ENCODE peak calls at places on chromosomes 5 and 9, in ten cellular contexts. One of them, this sample, is unnamed.

GRCh38 chr5:4156889-4157288 is 561.3 kb downstream of the IRX1 start:
- ATAC-seq in upper lobe of left lung: no peak
- ATAC-seq in HepG2: no peak
- ATAC-seq in HCT116: no peak
- ATAC-seq in A549: no peak
- ATAC-seq in K562: no peak
- ATAC-seq in GM12878: no peak
- ATAC-seq in heart left ventricle: no peak
- ATAC-seq in IMR-90: no peak
- ATAC-seq in body of pancreas: no peak
- ATAC-seq in this sample: no peak

GRCh38 chr5:151571270-151572173 is 19.6 kb downstream of the FAT2 start:
- ATAC-seq in heart left ventricle: no peak
- ATAC-seq in IMR-90: no peak
- ATAC-seq in GM12878: no peak
- ATAC-seq in HCT116: no peak
- ATAC-seq in upper lobe of left lung: no peak
- ATAC-seq in A549: no peak
- ATAC-seq in body of pancreas: no peak
- ATAC-seq in HepG2: no peak
- ATAC-seq in K562: no peak
- ATAC-seq in this sample: no peak

GRCh38 chr5:80204808-80205614 is 50.8 kb downstream of the SERINC5 start:
- ATAC-seq in A549: no peak
- ATAC-seq in HepG2: peak; percentile 95
- ATAC-seq in HCT116: no peak
- ATAC-seq in upper lobe of left lung: no peak
- ATAC-seq in heart left ventricle: peak; percentile 41
- ATAC-seq in body of pancreas: peak; percentile 79
- ATAC-seq in IMR-90: peak; percentile 58
- ATAC-seq in GM12878: no peak
- ATAC-seq in K562: peak; percentile 98
- ATAC-seq in this sample: no peak

GRCh38 chr9:79798450-79798849 is 226.7 kb downstream of the TLE4 start:
- ATAC-seq in upper lobe of left lung: no peak
- ATAC-seq in IMR-90: no peak
- ATAC-seq in K562: no peak
- ATAC-seq in A549: no peak
- ATAC-seq in HCT116: no peak
- ATAC-seq in heart left ventricle: no peak
- ATAC-seq in GM12878: no peak
- ATAC-seq in body of pancreas: no peak
- ATAC-seq in HepG2: no peak
- ATAC-seq in this sample: no peak

GRCh38 chr9:89440548-89440947 is 57.4 kb downstream of the SEMA4D start:
- ATAC-seq in K562: no peak
- ATAC-seq in HCT116: no peak
- ATAC-seq in upper lobe of left lung: peak; percentile 68
- ATAC-seq in HepG2: no peak
- ATAC-seq in heart left ventricle: peak; percentile 22
- ATAC-seq in IMR-90: no peak
- ATAC-seq in GM12878: no peak
- ATAC-seq in A549: no peak
- ATAC-seq in body of pancreas: no peak
- ATAC-seq in this sample: peak; percentile 56

GRCh38 chr5:175131432-175131831 is 312.6 kb downstream of the DRD1 start:
- ATAC-seq in IMR-90: no peak
- ATAC-seq in HepG2: no peak
- ATAC-seq in body of pancreas: no peak
- ATAC-seq in upper lobe of left lung: no peak
- ATAC-seq in K562: no peak
- ATAC-seq in GM12878: no peak
- ATAC-seq in heart left ventricle: no peak
- ATAC-seq in HCT116: no peak
- ATAC-seq in A549: no peak
- ATAC-seq in this sample: no peak

GRCh38 chr5:119418782-119419101 is 33.6 kb upstream of the HSD17B4 start:
- ATAC-seq in A549: no peak
- ATAC-seq in body of pancreas: no peak
- ATAC-seq in GM12878: peak; percentile 73
- ATAC-seq in IMR-90: no peak
- ATAC-seq in heart left ventricle: no peak
- ATAC-seq in HCT116: no peak
- ATAC-seq in HepG2: peak; percentile 43
- ATAC-seq in upper lobe of left lung: peak; percentile 58
- ATAC-seq in K562: peak; percentile 39
- ATAC-seq in this sample: no peak

GRCh38 chr5:119453045-119453383 is 717 bp downstream of the HSD17B4 start:
- ATAC-seq in body of pancreas: peak; percentile 23
- ATAC-seq in GM12878: peak; percentile 26
- ATAC-seq in upper lobe of left lung: peak; percentile 78
- ATAC-seq in HepG2: peak; percentile 47
- ATAC-seq in IMR-90: peak; percentile 16
- ATAC-seq in A549: peak; percentile 30
- ATAC-seq in heart left ventricle: peak; percentile 48
- ATAC-seq in K562: peak; percentile 44
- ATAC-seq in HCT116: peak; percentile 2
- ATAC-seq in this sample: peak; percentile 58

GRCh38 chr5:119361723-119362122 is 5.9 kb downstream of the TNFAIP8 start:
- ATAC-seq in upper lobe of left lung: no peak
- ATAC-seq in HepG2: no peak
- ATAC-seq in GM12878: no peak
- ATAC-seq in IMR-90: no peak
- ATAC-seq in HCT116: no peak
- ATAC-seq in A549: no peak
- ATAC-seq in body of pancreas: no peak
- ATAC-seq in K562: peak; percentile 41
- ATAC-seq in heart left ventricle: no peak
- ATAC-seq in this sample: no peak

GRCh38 chr5:115806986-115807653 is 9.3 kb downstream of the CDO1 start:
- ATAC-seq in HCT116: no peak
- ATAC-seq in A549: no peak
- ATAC-seq in HepG2: no peak
- ATAC-seq in IMR-90: no peak
- ATAC-seq in heart left ventricle: no peak
- ATAC-seq in GM12878: no peak
- ATAC-seq in body of pancreas: no peak
- ATAC-seq in upper lobe of left lung: no peak
- ATAC-seq in K562: no peak
- ATAC-seq in this sample: no peak

GRCh38 chr9:35097573-35097972 is 1.2 kb upstream of the PIGO start:
- ATAC-seq in GM12878: no peak
- ATAC-seq in upper lobe of left lung: no peak
- ATAC-seq in IMR-90: no peak
- ATAC-seq in HCT116: no peak
- ATAC-seq in heart left ventricle: no peak
- ATAC-seq in K562: no peak
- ATAC-seq in HepG2: no peak
- ATAC-seq in body of pancreas: no peak
- ATAC-seq in A549: no peak
- ATAC-seq in this sample: no peak

GRCh38 chr9:35095175-35095574 is 1.2 kb downstream of the PIGO start:
- ATAC-seq in body of pancreas: no peak
- ATAC-seq in HepG2: no peak
- ATAC-seq in heart left ventricle: no peak
- ATAC-seq in HCT116: no peak
- ATAC-seq in A549: no peak
- ATAC-seq in upper lobe of left lung: no peak
- ATAC-seq in K562: no peak
- ATAC-seq in IMR-90: no peak
- ATAC-seq in GM12878: no peak
- ATAC-seq in this sample: no peak

GRCh38 chr9:35091536-35091935 is 4.9 kb downstream of the PIGO start:
- ATAC-seq in heart left ventricle: no peak
- ATAC-seq in HCT116: no peak
- ATAC-seq in upper lobe of left lung: no peak
- ATAC-seq in A549: no peak
- ATAC-seq in IMR-90: no peak
- ATAC-seq in GM12878: no peak
- ATAC-seq in HepG2: no peak
- ATAC-seq in K562: no peak
- ATAC-seq in body of pancreas: no peak
- ATAC-seq in this sample: no peak

GRCh38 chr9:35096035-35096849 is at the start of gene PIGO:
- ATAC-seq in A549: peak; percentile 95
- ATAC-seq in HepG2: peak; percentile 93
- ATAC-seq in upper lobe of left lung: peak; percentile 98
- ATAC-seq in GM12878: peak; percentile 95
- ATAC-seq in K562: peak; percentile 97
- ATAC-seq in body of pancreas: peak; percentile 97
- ATAC-seq in heart left ventricle: peak; percentile 73
- ATAC-seq in HCT116: peak; percentile 90
- ATAC-seq in IMR-90: peak; percentile 97
- ATAC-seq in this sample: peak; percentile 94
- TF ChIP-seq POLR2A in A549: peak; percentile 71
- TF ChIP-seq POLR2A in HepG2: peak; percentile 96
- TF ChIP-seq POLR2A in upper lobe of left lung: no peak
- TF ChIP-seq POLR2A in GM12878: peak; percentile 98
- TF ChIP-seq POLR2A in K562: peak; percentile 90
- TF ChIP-seq POLR2A in body of pancreas: peak; percentile 89
- TF ChIP-seq POLR2A in heart left ventricle: no peak
- TF ChIP-seq POLR2A in HCT116: no peak
- TF ChIP-seq POLR2A in IMR-90: no peak
- TF ChIP-seq POLR2A in this sample: peak; percentile 29

GRCh38 chr5:141513627-141514329 is 24.9 kb downstream of the PCDHGC5 start:
- ATAC-seq in A549: no peak
- ATAC-seq in HepG2: no peak
- ATAC-seq in body of pancreas: peak; percentile 38
- ATAC-seq in K562: no peak
- ATAC-seq in HCT116: no peak
- ATAC-seq in upper lobe of left lung: peak; percentile 56
- ATAC-seq in IMR-90: peak; percentile 27
- ATAC-seq in GM12878: peak; percentile 35
- ATAC-seq in heart left ventricle: peak; percentile 33
- ATAC-seq in this sample: peak; percentile 63
- TF ChIP-seq POLR2A in A549: no peak
- TF ChIP-seq POLR2A in HepG2: no peak
- TF ChIP-seq POLR2A in body of pancreas: no peak
- TF ChIP-seq POLR2A in K562: no peak
- TF ChIP-seq POLR2A in HCT116: no peak
- TF ChIP-seq POLR2A in upper lobe of left lung: no peak
- TF ChIP-seq POLR2A in IMR-90: peak; percentile 56
- TF ChIP-seq POLR2A in GM12878: peak; percentile 8
- TF ChIP-seq POLR2A in heart left ventricle: no peak
- TF ChIP-seq POLR2A in this sample: no peak

DNA sequence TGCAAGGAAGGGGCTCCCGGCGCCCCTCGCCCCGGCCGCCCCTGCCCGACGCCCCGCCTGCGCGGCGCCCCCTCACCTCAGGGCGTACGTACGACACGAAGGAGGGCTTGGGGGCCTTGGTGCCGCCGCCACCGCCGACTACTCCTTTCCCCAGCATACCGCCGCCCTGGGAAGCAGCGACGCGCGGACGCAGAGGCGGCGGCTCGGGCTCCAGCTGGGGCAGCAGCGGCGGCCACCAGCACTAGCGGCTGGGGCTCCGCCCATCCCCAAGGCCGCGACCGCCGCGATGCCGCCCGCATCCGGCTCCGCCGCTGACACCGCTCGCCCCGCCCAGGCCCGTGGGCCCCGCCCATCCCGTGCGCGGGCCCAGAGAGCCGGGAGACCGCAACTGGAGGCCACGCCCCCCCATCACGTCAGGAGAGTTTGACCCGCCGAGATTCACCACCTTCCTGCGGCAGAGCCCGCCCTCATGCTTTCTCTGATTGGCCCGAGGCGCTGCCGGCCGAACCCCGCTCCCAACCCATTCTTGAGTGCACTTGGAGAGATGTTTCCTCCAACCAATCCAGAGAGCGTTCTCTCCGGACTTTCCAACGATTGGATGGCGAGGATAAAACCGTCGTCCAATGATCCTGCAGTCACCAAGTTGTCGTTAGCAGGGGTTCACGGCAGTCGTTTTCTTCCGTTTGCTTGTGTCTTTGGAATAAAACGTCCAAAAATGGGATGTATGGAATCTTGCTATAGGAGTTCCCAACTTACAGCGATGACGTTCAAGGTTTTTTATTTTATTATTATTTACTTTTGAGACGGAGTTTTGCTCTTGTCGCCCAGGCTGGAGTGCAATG is at the start of gene MTMR12:
- ATAC-seq in HepG2: peak; percentile 94
- ATAC-seq in K562: peak; percentile 97
- ATAC-seq in upper lobe of left lung: peak; percentile 98
- ATAC-seq in body of pancreas: peak; percentile 91
- ATAC-seq in IMR-90: peak; percentile 95
- ATAC-seq in GM12878: peak; percentile 95
- ATAC-seq in A549: peak; percentile 98
- ATAC-seq in HCT116: peak; percentile 94
- ATAC-seq in heart left ventricle: peak; percentile 100
- ATAC-seq in this sample: peak; percentile 97
- TF ChIP-seq POLR2A in HepG2: peak; percentile 78
- TF ChIP-seq POLR2A in K562: peak; percentile 93
- TF ChIP-seq POLR2A in upper lobe of left lung: no peak
- TF ChIP-seq POLR2A in body of pancreas: peak; percentile 91
- TF ChIP-seq POLR2A in IMR-90: peak; percentile 87
- TF ChIP-seq POLR2A in GM12878: peak; percentile 89
- TF ChIP-seq POLR2A in A549: peak; percentile 92
- TF ChIP-seq POLR2A in HCT116: peak; percentile 71
- TF ChIP-seq POLR2A in heart left ventricle: peak; percentile 85
- TF ChIP-seq POLR2A in this sample: peak; percentile 93

DNA sequence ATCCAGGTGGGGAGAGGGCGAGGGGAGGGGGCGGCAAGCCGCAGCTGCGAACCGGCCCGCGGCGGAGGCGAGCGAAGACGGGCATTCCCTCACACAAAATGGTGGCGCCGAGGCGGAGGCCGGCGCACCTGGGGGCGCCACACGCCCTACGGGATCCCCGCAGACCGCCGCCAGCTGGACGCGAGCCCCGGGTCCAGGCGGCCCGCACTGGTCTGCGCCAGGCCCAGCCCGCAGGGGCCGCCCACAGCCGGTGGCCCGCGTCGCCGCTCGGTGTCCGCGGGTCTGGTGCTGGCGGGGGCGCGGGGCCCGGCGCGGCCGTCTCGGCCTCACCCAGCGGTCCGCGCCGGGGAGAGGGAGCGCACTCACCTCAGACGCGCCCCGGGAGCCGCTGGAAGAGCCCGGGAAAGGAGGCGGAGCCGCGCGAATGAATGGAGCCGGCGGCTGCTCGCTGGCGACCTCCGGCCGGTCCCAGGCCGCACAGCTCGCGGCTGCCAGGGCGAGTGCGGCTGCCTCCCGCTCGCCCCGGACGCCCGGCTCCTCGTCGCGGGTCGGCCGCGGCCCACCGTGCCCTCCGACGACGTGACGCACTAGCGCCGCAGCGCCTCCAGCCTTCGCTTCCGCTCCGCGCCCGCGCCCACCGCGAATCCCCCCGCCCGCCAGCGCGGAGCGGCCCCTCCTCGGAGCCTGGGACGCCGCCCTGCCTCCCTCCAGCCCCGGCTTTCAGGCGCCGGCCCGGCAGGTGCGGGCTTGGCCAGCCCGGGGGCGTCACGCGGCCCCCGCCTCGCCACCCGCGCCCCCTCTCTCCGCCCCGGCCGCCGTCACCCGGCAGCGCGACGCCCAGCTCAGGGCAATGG is at the start of gene FAM169A:
- ATAC-seq in GM12878: peak; percentile 55
- ATAC-seq in IMR-90: peak; percentile 91
- ATAC-seq in A549: peak; percentile 88
- ATAC-seq in body of pancreas: peak; percentile 78
- ATAC-seq in HepG2: peak; percentile 65
- ATAC-seq in upper lobe of left lung: peak; percentile 69
- ATAC-seq in K562: no peak
- ATAC-seq in HCT116: peak; percentile 77
- ATAC-seq in heart left ventricle: no peak
- ATAC-seq in this sample: peak; percentile 68
- TF ChIP-seq POLR2A in GM12878: peak; percentile 57
- TF ChIP-seq POLR2A in IMR-90: no peak
- TF ChIP-seq POLR2A in A549: peak; percentile 66
- TF ChIP-seq POLR2A in body of pancreas: peak; percentile 25
- TF ChIP-seq POLR2A in HepG2: peak; percentile 54
- TF ChIP-seq POLR2A in upper lobe of left lung: no peak
- TF ChIP-seq POLR2A in K562: no peak
- TF ChIP-seq POLR2A in HCT116: no peak
- TF ChIP-seq POLR2A in heart left ventricle: no peak
- TF ChIP-seq POLR2A in this sample: no peak

GRCh38 chr9:111483862-111484563 is at the start of gene ECPAS:
- ATAC-seq in GM12878: peak; percentile 80
- ATAC-seq in HepG2: peak; percentile 86
- ATAC-seq in heart left ventricle: peak; percentile 76
- ATAC-seq in A549: peak; percentile 80
- ATAC-seq in IMR-90: peak; percentile 75
- ATAC-seq in body of pancreas: peak; percentile 72
- ATAC-seq in upper lobe of left lung: peak; percentile 92
- ATAC-seq in K562: peak; percentile 78
- ATAC-seq in HCT116: peak; percentile 70
- ATAC-seq in this sample: peak; percentile 82
- TF ChIP-seq POLR2A in GM12878: peak; percentile 84
- TF ChIP-seq POLR2A in HepG2: peak; percentile 84
- TF ChIP-seq POLR2A in heart left ventricle: no peak
- TF ChIP-seq POLR2A in A549: peak; percentile 58
- TF ChIP-seq POLR2A in IMR-90: peak; percentile 52
- TF ChIP-seq POLR2A in body of pancreas: peak; percentile 76
- TF ChIP-seq POLR2A in upper lobe of left lung: no peak
- TF ChIP-seq POLR2A in K562: peak; percentile 79
- TF ChIP-seq POLR2A in HCT116: peak; percentile 24
- TF ChIP-seq POLR2A in this sample: peak; percentile 41

This sample was measured in gastroesophageal sphincter.